ENCODE peak calls at places on chromosomes 4 and X, in six cellular contexts. E, Z, W, M, F and P are unnamed samples.

GRCh38 chr4:103204114-103204513 is 6.0 kb upstream of the CENPE start:
- DNase-seq in E (no peak), Z (no peak), W (no peak), M (no peak), F (peak; percentile 11), P (no peak)

GRCh38 chr4:153541426-153542096 is 75.4 kb downstream of the TMEM131L start:
- DNase-seq in E (no peak), Z (no peak), W (peak; percentile 34), M (no peak), F (no peak), P (peak; percentile 78)

GRCh38 chr4:83639849-83640493 is 104.1 kb downstream of the GPAT3 start:
- DNase-seq in E (peak; percentile 56), Z (no peak), W (peak; percentile 32), M (peak; percentile 42), F (peak; percentile 47), P (peak; percentile 61)

GRCh38 chr4:2371765-2372487 is 46.5 kb downstream of the ZFYVE28 start:
- DNase-seq in E (no peak), Z (no peak), W (no peak), M (no peak), F (no peak), P (no peak)

GRCh38 chrX:140661657-140662056 is 47.9 kb upstream of the LINC00632 start:
- DNase-seq in E (no peak), Z (no peak), W (no peak), M (no peak), F (no peak), P (no peak)

GRCh38 chrX:108131471-108131870 is 39.9 kb downstream of the ATG4A start:
- DNase-seq in E (no peak), Z (no peak), W (no peak), M (no peak), F (no peak), P (no peak)

GRCh38 chr4:176788971-176789370 is 3.8 kb downstream of the VEGFC start:
- DNase-seq in E (no peak), Z (no peak), W (no peak), M (no peak), F (no peak), P (no peak)

GRCh38 chrX:69388526-69388925 is 115.6 kb upstream of the NALF2 start:
- DNase-seq in E (no peak), Z (no peak), W (no peak), M (peak; percentile 20), F (no peak), P (no peak)

GRCh38 chr4:82500106-82500738 is 61.6 kb downstream of the TMEM150C start:
- DNase-seq in E (no peak), Z (no peak), W (no peak), M (no peak), F (no peak), P (no peak)

GRCh38 chrX:47191331-47191730 is 2.3 kb upstream of the UBA1 start:
- DNase-seq in E (peak; percentile 47), Z (no peak), W (no peak), M (peak; percentile 24), F (no peak), P (no peak)

GRCh38 chr4:147942729-147943128 is 210.8 kb downstream of the ARHGAP10 start:
- DNase-seq in E (no peak), Z (no peak), W (no peak), M (no peak), F (no peak), P (no peak)

GRCh38 chrX:47662144-47662657 is 3.2 kb upstream of the UXT start:
- DNase-seq in E (no peak), Z (no peak), W (peak; percentile 76), M (peak; percentile 24), F (no peak), P (peak; percentile 58)

GRCh38 chr4:7068883-7069282 is 1.0 kb upstream of the GRPEL1 start:
- DNase-seq in E (no peak), Z (peak; percentile 56), W (no peak), M (no peak), F (peak; percentile 54), P (no peak)

GRCh38 chr4:55184600-55185523 is 59.5 kb upstream of the KDR start:
- DNase-seq in E (peak; percentile 29), Z (no peak), W (no peak), M (no peak), F (no peak), P (peak; percentile 26)

GRCh38 chr4:32748498-32748897 is 2028.3 kb downstream of the PCDH7 start:
- DNase-seq in E (no peak), Z (no peak), W (no peak), M (no peak), F (no peak), P (no peak)

GRCh38 chrX:30627818-30628652 is 25.2 kb upstream of the GK start:
- DNase-seq in E (no peak), Z (no peak), W (no peak), M (no peak), F (no peak), P (no peak)

GRCh38 chrX:23779025-23779424 is 3.9 kb upstream of the SAT1 start:
- DNase-seq in E (no peak), Z (no peak), W (no peak), M (no peak), F (no peak), P (no peak)

GRCh38 chr4:35252866-35253265 is 991.4 kb downstream of the ARAP2 start:
- DNase-seq in E (no peak), Z (no peak), W (peak; percentile 23), M (no peak), F (no peak), P (no peak)

GRCh38 chr4:123352240-123352945 is 44.2 kb upstream of the SPRY1 start:
- DNase-seq in E (no peak), Z (no peak), W (no peak), M (no peak), F (no peak), P (no peak)

GRCh38 chr4:147378780-147379179 is 102.1 kb upstream of the EDNRA start:
- DNase-seq in E (no peak), Z (no peak), W (no peak), M (no peak), F (no peak), P (no peak)

GRCh38 chr4:140296335-140296753 is 77.1 kb upstream of the SCOC start:
- DNase-seq in E (peak; percentile 29), Z (peak; percentile 91), W (peak; percentile 65), M (peak; percentile 88), F (peak; percentile 31), P (peak; percentile 70)

GRCh38 chr4:91826186-91826585 is 477.6 kb upstream of the GRID2 start:
- DNase-seq in E (no peak), Z (no peak), W (peak; percentile 39), M (no peak), F (no peak), P (no peak)

GRCh38 chr4:69531251-69531650 is 35.5 kb upstream of the UGT2B4 start:
- DNase-seq in E (no peak), Z (no peak), W (no peak), M (no peak), F (no peak), P (no peak)

GRCh38 chr4:57605374-57605773 is 495.2 kb upstream of the IGFBP7 start:
- DNase-seq in E (no peak), Z (no peak), W (no peak), M (no peak), F (no peak), P (no peak)

GRCh38 chr4:174402470-174403176 is 118.9 kb downstream of the CEP44 start:
- DNase-seq in E (no peak), Z (no peak), W (no peak), M (no peak), F (no peak), P (no peak)

GRCh38 chr4:126756050-126756809 is 876.5 kb upstream of the INTU start:
- DNase-seq in E (no peak), Z (no peak), W (no peak), M (no peak), F (no peak), P (no peak)

GRCh38 chr4:26804451-26804850 is 56.2 kb upstream of the STIM2 start:
- DNase-seq in E (no peak), Z (no peak), W (no peak), M (no peak), F (no peak), P (no peak)
- H3K27me3 ChIP-seq in E (no peaks in the 10 kb centered on the region), Z (no peaks in the 10 kb centered on the region), W (no peaks in the 10 kb centered on the region), M (no peaks in the 10 kb centered on the region), F (no peaks in the 10 kb centered on the region), P (no peaks in the 10 kb centered on the region)

GRCh38 chr4:157221426-157221894 is 932 bp downstream of the GRIA2 start:
- DNase-seq in E (no peak), Z (no peak), W (no peak), M (no peak), F (peak; percentile 32), P (no peak)

GRCh38 chr4:157217708-157218107 is 2.8 kb upstream of the GRIA2 start:
- DNase-seq in E (no peak), Z (no peak), W (no peak), M (no peak), F (peak; percentile 32), P (no peak)

GRCh38 chr4:157222764-157223145 is 2.2 kb downstream of the GRIA2 start:
- DNase-seq in E (no peak), Z (no peak), W (no peak), M (no peak), F (peak; percentile 65), P (no peak)

GRCh38 chr4:157221895-157222763 is 1.6 kb downstream of the GRIA2 start:
- DNase-seq in E (no peak), Z (no peak), W (no peak), M (no peak), F (peak; percentile 84), P (no peak)

GRCh38 chr4:157220026-157220881 is at the start of gene GRIA2:
- DNase-seq in E (peak; percentile 62), Z (no peak), W (no peak), M (no peak), F (peak; percentile 89), P (no peak)
- H3K27me3 ChIP-seq in E (peaks cover 39% of the 10 kb centered on the region), Z (peaks cover 13% of the 10 kb centered on the region), W (peaks cover 28% of the 10 kb centered on the region), M (no peaks in the 10 kb centered on the region), F (peaks cover 28% of the 10 kb centered on the region), P (peaks cover 34% of the 10 kb centered on the region)

DNA sequence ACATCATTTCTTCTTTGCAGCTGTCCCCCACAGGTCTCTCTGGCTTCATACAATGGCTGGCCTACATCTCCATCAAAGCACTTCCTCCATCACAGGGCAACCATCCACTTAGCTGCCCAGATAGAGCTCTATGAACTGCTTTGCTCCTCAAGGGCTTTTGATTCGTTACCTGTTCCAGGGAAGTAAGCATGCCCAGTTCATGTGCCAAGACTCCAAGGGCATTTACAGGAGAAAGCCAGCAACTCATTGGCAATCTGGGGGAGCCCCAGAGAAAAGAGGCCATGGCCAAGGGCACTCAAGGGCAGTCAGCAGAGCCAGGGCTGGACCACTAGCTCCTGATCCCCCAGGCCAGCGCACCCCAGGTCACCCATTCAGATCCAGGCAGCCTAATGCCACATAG is 24.5 kb upstream of the ZNF185 start:
- DNase-seq in E (no peak), Z (no peak), W (no peak), M (no peak), F (no peak), P (no peak)
- H3K27me3 ChIP-seq in E (no peaks in the 10 kb centered on the region), Z (no peaks in the 10 kb centered on the region), W (no peaks in the 10 kb centered on the region), M (no peaks in the 10 kb centered on the region), F (peaks cover 24% of the 10 kb centered on the region), P (peaks cover 2% of the 10 kb centered on the region)

GRCh38 chr4:89837385-89837995 is 529 bp upstream of the SNCA start:
- DNase-seq in E (no peak), Z (no peak), W (no peak), M (no peak), F (peak; percentile 54), P (no peak)
- H3K27me3 ChIP-seq in E (peaks cover 40% of the 10 kb centered on the region), Z (peaks cover 9% of the 10 kb centered on the region), W (no peaks in the 10 kb centered on the region), M (no peaks in the 10 kb centered on the region), F (peaks cover 3% of the 10 kb centered on the region), P (peaks cover 31% of the 10 kb centered on the region)